ENCODE peak calls at places on chromosomes 2 and 18, in eight cellular contexts. S is anterior cingulate cortex; U is CD8-positive, alpha-beta T cell; N is progenitor cell of endocrine pancreas; Y is activated CD4-positive, alpha-beta T cell treated with anti-CD3 and anti-CD28 coated beads, Interleukin-2, amount 10 ng/mL, durations not matched to agents 24 days and 14 days; P is T-cell; C is RPMI7951; H is AG09309. T is an unnamed sample.

GRCh38 chr2:190987938-190988337 is 26.0 kb downstream of the STAT1 start:
- DNase-seq in C (no peak), S (no peak), Y (no peak), H (no peak), P (no peak), U (no peak), N (no peak), T (no peak)

GRCh38 chr18:44098551-44099098 is 582.1 kb upstream of the SETBP1 start:
- DNase-seq in S (no peak), U (no peak), C (peak), N (no peak), P (no peak), Y (no peak), H (peak), T (no peak)

GRCh38 chr2:239249781-239250180 is 151.0 kb downstream of the HDAC4 start:
- DNase-seq in H (no peak), P (no peak), N (no peak), Y (no peak), C (no peak), S (peak), U (no peak), T (no peak)

GRCh38 chr2:109193807-109194702 is 65.0 kb downstream of the SH3RF3 start:
- DNase-seq in N (no peak), P (no peak), U (no peak), C (no peak), H (no peak), Y (no peak), S (no peak), T (no peak)

GRCh38 chr2:36405183-36405582 is 49.6 kb downstream of the CRIM1 start:
- DNase-seq in Y (no peak), U (no peak), P (no peak), C (no peak), H (no peak), N (no peak), S (no peak), T (no peak)

GRCh38 chr2:135047295-135047694 is at the start of gene MAP3K19:
- DNase-seq in S (no peak), N (no peak), U (no peak), C (no peak), Y (no peak), H (no peak), P (no peak), T (no peak)

GRCh38 chr2:65130440-65131175 is 702 bp upstream of the RAB1A start:
- DNase-seq in C (no peak), H (no peak), P (no peak), S (no peak), Y (no peak), U (no peak), N (no peak), T (no peak)

GRCh38 chr2:176891105-176891504 is 321.5 kb upstream of the HNRNPA3 start:
- DNase-seq in U (no peak), S (no peak), Y (no peak), C (no peak), H (no peak), P (no peak), N (no peak), T (no peak)

GRCh38 chr2:203500951-203501350 is 34.1 kb downstream of the RAPH1 start:
- DNase-seq in C (no peak), P (no peak), Y (no peak), H (no peak), S (no peak), N (no peak), U (no peak), T (no peak)

GRCh38 chr18:62825382-62825781 is 110.0 kb downstream of the PHLPP1 start:
- DNase-seq in C (no peak), U (no peak), P (no peak), N (no peak), Y (no peak), H (no peak), S (no peak), T (no peak)

GRCh38 chr2:150778828-150779227 is 291.4 kb upstream of the RND3 start:
- DNase-seq in C (no peak), Y (no peak), H (no peak), U (no peak), N (no peak), S (no peak), P (no peak), T (no peak)

GRCh38 chr2:173574713-173575112 is 220.0 kb downstream of the CDCA7 start:
- DNase-seq in S (no peak), C (peak), U (no peak), P (no peak), H (peak), Y (no peak), N (no peak), T (no peak)

GRCh38 chr2:226031078-226031937 is 631.8 kb downstream of the NYAP2 start:
- DNase-seq in P (no peak), C (peak), U (no peak), Y (no peak), S (peak), N (peak), H (peak), T (no peak)

GRCh38 chr18:77551055-77551454 is 301.4 kb downstream of the GALR1 start:
- DNase-seq in H (no peak), P (no peak), S (no peak), N (no peak), C (no peak), U (no peak), Y (no peak), T (no peak)

GRCh38 chr2:109318150-109318948 is 189.3 kb downstream of the SH3RF3 start:
- DNase-seq in Y (no peak), N (no peak), C (peak), H (peak), P (no peak), U (no peak), S (peak), T (no peak)

GRCh38 chr18:76708727-76709353 is 113.5 kb upstream of the ZNF236 start:
- DNase-seq in P (no peak), S (no peak), U (no peak), H (no peak), N (no peak), C (no peak), Y (peak), T (no peak)

GRCh38 chr2:6820903-6821584 is 44.7 kb downstream of the CMPK2 start:
- DNase-seq in U (no peak), C (no peak), P (no peak), N (no peak), Y (no peak), H (no peak), S (no peak), T (no peak)

GRCh38 chr2:166899676-166900075 is 11.4 kb downstream of the XIRP2 start:
- DNase-seq in P (no peak), S (no peak), U (no peak), Y (no peak), H (no peak), C (no peak), N (no peak), T (no peak)

GRCh38 chr2:160408575-160409291 is 84.9 kb downstream of the RBMS1 start:
- DNase-seq in U (no peak), H (no peak), Y (no peak), S (no peak), N (no peak), C (no peak), P (no peak), T (no peak)

GRCh38 chr2:60641866-60642788 is 88.7 kb upstream of the BCL11A start:
- DNase-seq in P (peak), Y (peak), C (peak), N (no peak), S (no peak), U (no peak), H (peak), T (peak)

GRCh38 chr2:229344151-229344551 is 73.1 kb upstream of the PID1 start:
- DNase-seq in S (no peak), P (no peak), Y (no peak), U (no peak), N (no peak), C (peak), H (peak), T (no peak)

GRCh38 chr2:85888020-85888744 is 608 bp downstream of the ST3GAL5 start:
- DNase-seq in C (peak), S (peak), Y (peak), N (peak), H (no peak), U (no peak), P (peak), T (peak)

GRCh38 chr2:160652236-160652635 is 158.6 kb upstream of the RBMS1 start:
- DNase-seq in U (peak), Y (peak), C (peak), P (peak), H (no peak), S (no peak), N (no peak), T (peak)

GRCh38 chr2:239881561-239882320 is 143.4 kb downstream of the NDUFA10 start:
- DNase-seq in S (no peak), H (no peak), N (no peak), P (no peak), U (no peak), C (peak), Y (no peak), T (no peak)

GRCh38 chr2:215535726-215536125 is 99.9 kb upstream of the FN1 start:
- DNase-seq in H (no peak), C (peak), Y (no peak), N (no peak), P (no peak), U (no peak), S (no peak), T (no peak)

GRCh38 chr18:62585274-62586147 is 62.7 kb downstream of the ZCCHC2 start:
- DNase-seq in S (no peak), Y (peak), C (no peak), N (no peak), U (no peak), H (no peak), P (no peak), T (no peak)

GRCh38 chr2:61478086-61478485 is 7.2 kb upstream of the USP34 start:
- DNase-seq in H (no peak), P (no peak), Y (no peak), N (no peak), C (no peak), U (no peak), S (no peak), T (no peak)

GRCh38 chr18:26225022-26225693 is 1.1 kb upstream of the TAF4B start:
- DNase-seq in U (no peak), Y (peak), H (no peak), N (no peak), P (no peak), S (no peak), C (no peak), T (no peak)

GRCh38 chr18:77108001-77108692 is 24.4 kb downstream of the MBP start:
- DNase-seq in N (no peak), Y (no peak), H (peak), P (no peak), C (peak), U (no peak), S (peak), T (no peak)

GRCh38 chr2:199596549-199596948 is 138.8 kb upstream of the SATB2 start:
- DNase-seq in Y (peak), U (no peak), H (no peak), S (no peak), P (no peak), C (peak), N (no peak), T (no peak)

GRCh38 chr2:196186266-196186980 is 15.0 kb upstream of the STK17B start:
- DNase-seq in P (no peak), S (no peak), C (no peak), Y (no peak), U (no peak), N (no peak), H (no peak), T (no peak)

GRCh38 chr2:183248866-183249567 is 124.8 kb downstream of the NUP35 start:
- DNase-seq in Y (no peak), S (no peak), H (no peak), U (no peak), C (peak), P (no peak), N (no peak), T (no peak)

GRCh38 chr2:199798881-199799580 is 52.0 kb downstream of the FTCDNL1 start:
- DNase-seq in P (no peak), H (no peak), Y (peak), N (no peak), U (no peak), C (peak), S (peak), T (no peak)

T was measured in effector CD4-positive, alpha-beta T cell.